ENCODE peak calls at places on chromosomes 2 and 18, in four cellular contexts. One of them, this sample, is unnamed.

GRCh38 chr2:188294547-188294946 is 2.9 kb downstream of the GULP1 start:
- DNase-seq in WTC11: no peak
- DNase-seq in A549: no peak
- DNase-seq in H1: no peak
- DNase-seq in this sample: peak; percentile 74

GRCh38 chr2:98854675-98855074 is 81.3 kb downstream of the CRACDL start:
- DNase-seq in WTC11: no peak
- DNase-seq in A549: no peak
- DNase-seq in H1: no peak
- DNase-seq in this sample: no peak

GRCh38 chr2:169485650-169486138 is 6.4 kb downstream of the BBS5 start:
- DNase-seq in WTC11: no peak
- DNase-seq in H1: no peak
- DNase-seq in A549: no peak
- DNase-seq in this sample: no peak

GRCh38 chr2:201852462-201852861 is 46.1 kb downstream of the CDK15 start:
- DNase-seq in WTC11: no peak
- DNase-seq in H1: no peak
- DNase-seq in A549: no peak
- DNase-seq in this sample: no peak

GRCh38 chr2:70709746-70710145 is 58.3 kb downstream of the ADD2 start:
- DNase-seq in WTC11: no peak
- DNase-seq in A549: no peak
- DNase-seq in H1: no peak
- DNase-seq in this sample: no peak

GRCh38 chr18:67997496-67997895 is 481.0 kb upstream of the DSEL start:
- DNase-seq in H1: no peak
- DNase-seq in WTC11: no peak
- DNase-seq in A549: no peak
- DNase-seq in this sample: no peak

GRCh38 chr2:207987025-207987716 is 38.2 kb downstream of the PLEKHM3 start:
- DNase-seq in WTC11: no peak
- DNase-seq in H1: no peak
- DNase-seq in A549: no peak
- DNase-seq in this sample: no peak

GRCh38 chr18:9595197-9595596 is 19.2 kb downstream of the PPP4R1 start:
- DNase-seq in A549: no peak
- DNase-seq in WTC11: no peak
- DNase-seq in H1: no peak
- DNase-seq in this sample: peak; percentile 58

GRCh38 chr2:1995987-1996386 is 251.7 kb upstream of the PXDN start:
- DNase-seq in A549: no peak
- DNase-seq in H1: no peak
- DNase-seq in WTC11: no peak
- DNase-seq in this sample: no peak

GRCh38 chr2:64548795-64549194 is 24.7 kb downstream of the AFTPH start:
- DNase-seq in H1: no peak
- DNase-seq in A549: no peak
- DNase-seq in WTC11: no peak
- DNase-seq in this sample: peak; percentile 7

GRCh38 chr18:8232791-8233190 is 376.4 kb upstream of the RAB12 start:
- DNase-seq in A549: no peak
- DNase-seq in WTC11: no peak
- DNase-seq in H1: no peak
- DNase-seq in this sample: no peak

GRCh38 chr2:45871025-45871424 is 219.6 kb downstream of the PRKCE start:
- DNase-seq in H1: no peak
- DNase-seq in WTC11: no peak
- DNase-seq in A549: no peak
- DNase-seq in this sample: no peak

GRCh38 chr2:232890896-232891601 is 21.0 kb downstream of the SNORC start:
- DNase-seq in WTC11: peak; percentile 77
- DNase-seq in H1: no peak
- DNase-seq in A549: no peak
- DNase-seq in this sample: peak; percentile 26

GRCh38 chr2:3197308-3197707 is 180.3 kb downstream of the EIPR1 start:
- DNase-seq in WTC11: no peak
- DNase-seq in A549: no peak
- DNase-seq in H1: no peak
- DNase-seq in this sample: no peak

GRCh38 chr2:143264851-143265250 is 135.6 kb downstream of the ARHGAP15 start:
- DNase-seq in WTC11: no peak
- DNase-seq in H1: no peak
- DNase-seq in A549: no peak
- DNase-seq in this sample: no peak

GRCh38 chr2:61328707-61329251 is 142.1 kb downstream of the USP34 start:
- DNase-seq in WTC11: no peak
- DNase-seq in H1: no peak
- DNase-seq in A549: peak; percentile 28
- DNase-seq in this sample: peak; percentile 30

GRCh38 chr2:44708646-44709000 is 232.9 kb upstream of the SIX3 start:
- DNase-seq in A549: no peak
- DNase-seq in H1: no peak
- DNase-seq in WTC11: no peak
- DNase-seq in this sample: no peak

GRCh38 chr2:159600752-159601151 is 15.6 kb downstream of the BAZ2B start:
- DNase-seq in A549: peak; percentile 52
- DNase-seq in WTC11: no peak
- DNase-seq in H1: no peak
- DNase-seq in this sample: peak; percentile 28

DNA sequence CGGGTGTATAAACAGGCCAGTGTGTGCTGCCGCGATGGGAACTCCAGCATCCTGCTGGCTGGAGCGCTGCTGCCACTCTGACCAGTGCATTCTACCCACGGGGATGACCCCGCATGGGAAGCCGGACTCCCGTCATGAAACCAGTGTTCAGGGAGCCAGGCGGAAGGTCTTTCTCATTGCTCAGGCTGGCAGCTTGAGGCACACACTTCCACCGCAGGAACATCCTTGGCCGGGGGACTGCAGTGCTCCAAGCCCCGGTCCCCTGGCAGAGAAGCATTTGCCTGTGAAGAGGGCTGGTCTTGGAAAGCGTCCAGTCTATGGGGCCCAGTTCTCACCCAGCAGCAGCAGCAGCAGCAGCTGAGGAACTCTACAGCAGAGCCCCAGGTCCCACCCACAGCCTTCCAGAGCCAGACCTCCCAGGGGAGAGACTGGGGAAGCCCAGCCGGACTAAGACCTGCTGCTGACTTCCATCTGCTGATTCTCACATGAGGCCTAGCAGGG is 235.9 kb downstream of the KLHL29 start:
- DNase-seq in H1: no peak
- DNase-seq in A549: no peak
- DNase-seq in WTC11: no peak
- DNase-seq in this sample: no peak
- TF ChIP-seq JUN in H1: no peak
- TF ChIP-seq JUN in A549: no peak
- TF ChIP-seq JUN in WTC11: no peak
- TF ChIP-seq JUN in this sample: no peak

GRCh38 chr18:64436111-64436510 is 287.2 kb upstream of the LINC00305 start:
- DNase-seq in H1: no peak
- DNase-seq in A549: no peak
- DNase-seq in WTC11: no peak
- DNase-seq in this sample: no peak

DNA sequence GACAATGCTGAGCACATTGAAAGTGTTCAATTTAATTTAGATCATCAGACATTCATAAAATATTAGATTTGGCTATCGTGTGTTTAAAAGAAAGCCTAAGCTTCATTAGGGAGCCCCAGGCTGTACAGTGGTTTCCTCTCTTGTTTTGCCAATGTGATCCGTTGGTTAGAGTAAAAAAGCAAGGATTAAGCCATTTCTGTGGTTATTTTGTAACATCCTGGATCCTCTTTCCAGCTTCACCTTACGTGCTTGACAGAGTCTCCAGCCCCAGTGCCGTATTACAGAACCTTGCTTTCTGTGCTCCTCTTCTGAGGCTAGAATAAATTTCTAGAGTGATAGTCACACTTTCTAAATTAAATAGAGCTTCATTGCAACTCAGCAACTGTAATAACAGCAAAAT is 289.3 kb upstream of the LINC00305 start:
- DNase-seq in A549: no peak
- DNase-seq in WTC11: no peak
- DNase-seq in H1: no peak
- DNase-seq in this sample: no peak
- TF ChIP-seq JUN in A549: no peak
- TF ChIP-seq JUN in WTC11: no peak
- TF ChIP-seq JUN in H1: no peak
- TF ChIP-seq JUN in this sample: no peak

GRCh38 chr2:24403168-24403850 is 43.0 kb upstream of the ITSN2 start:
- DNase-seq in A549: no peak
- DNase-seq in H1: no peak
- DNase-seq in WTC11: no peak
- DNase-seq in this sample: no peak
- TF ChIP-seq JUN in A549: no peak
- TF ChIP-seq JUN in H1: no peak
- TF ChIP-seq JUN in WTC11: no peak
- TF ChIP-seq JUN in this sample: no peak

GRCh38 chr2:216644846-216645635 is 11.8 kb downstream of the IGFBP2 start:
- DNase-seq in A549: no peak
- DNase-seq in H1: no peak
- DNase-seq in WTC11: no peak
- DNase-seq in this sample: peak; percentile 50
- TF ChIP-seq JUN in A549: no peak
- TF ChIP-seq JUN in H1: no peak
- TF ChIP-seq JUN in WTC11: no peak
- TF ChIP-seq JUN in this sample: no peak

DNA sequence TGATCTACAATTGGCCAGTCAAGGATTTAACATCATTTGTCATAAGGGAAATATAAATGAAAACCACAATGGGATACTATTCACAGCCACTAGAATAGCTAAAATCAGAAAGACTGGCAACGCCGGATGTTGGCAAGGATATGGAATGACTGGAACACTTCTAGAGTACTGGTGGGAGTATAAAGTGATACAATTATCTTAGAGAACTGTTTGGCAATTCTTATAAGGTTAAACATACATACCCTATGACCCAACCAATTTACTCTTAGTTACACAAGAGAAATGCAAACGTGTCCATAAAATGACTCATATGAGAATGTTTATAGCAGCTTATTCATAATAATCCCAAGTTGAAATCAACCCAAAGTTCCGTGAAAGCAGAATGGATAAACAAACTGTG is 35.0 kb downstream of the MAPK4 start:
- DNase-seq in WTC11: no peak
- DNase-seq in H1: no peak
- DNase-seq in A549: no peak
- DNase-seq in this sample: no peak
- TF ChIP-seq JUN in WTC11: no peak
- TF ChIP-seq JUN in H1: no peak
- TF ChIP-seq JUN in A549: no peak
- TF ChIP-seq JUN in this sample: no peak

GRCh38 chr18:75208055-75208835 is 694 bp downstream of the PTGR3 start:
- DNase-seq in WTC11: peak; percentile 37
- DNase-seq in A549: peak; percentile 47
- DNase-seq in H1: no peak
- DNase-seq in this sample: peak; percentile 43
- TF ChIP-seq JUN in WTC11: no peak
- TF ChIP-seq JUN in A549: no peak
- TF ChIP-seq JUN in H1: no peak
- TF ChIP-seq JUN in this sample: no peak

GRCh38 chr2:196205891-196206408 is 34.6 kb upstream of the STK17B start:
- DNase-seq in H1: no peak
- DNase-seq in WTC11: no peak
- DNase-seq in A549: no peak
- DNase-seq in this sample: peak; percentile 58

GRCh38 chr2:196213252-196213651 is 41.9 kb upstream of the STK17B start:
- DNase-seq in A549: no peak
- DNase-seq in WTC11: no peak
- DNase-seq in H1: no peak
- DNase-seq in this sample: no peak

GRCh38 chr2:196204991-196205766 is 33.8 kb upstream of the STK17B start:
- DNase-seq in WTC11: no peak
- DNase-seq in A549: no peak
- DNase-seq in H1: no peak
- DNase-seq in this sample: no peak

GRCh38 chr2:196206804-196207203 is 35.4 kb upstream of the STK17B start:
- DNase-seq in WTC11: no peak
- DNase-seq in A549: no peak
- DNase-seq in H1: no peak
- DNase-seq in this sample: peak; percentile 12

GRCh38 chr2:196208915-196209314 is 37.5 kb upstream of the STK17B start:
- DNase-seq in WTC11: no peak
- DNase-seq in H1: no peak
- DNase-seq in A549: no peak
- DNase-seq in this sample: no peak
- TF ChIP-seq JUN in WTC11: no peak
- TF ChIP-seq JUN in H1: no peak
- TF ChIP-seq JUN in A549: no peak
- TF ChIP-seq JUN in this sample: no peak

This sample was measured in endothelial cell of umbilical vein.